ENCODE peak calls at places on chromosomes 4 and X, in five cellular contexts. X is ovary, W is K562, B is suprapubic skin, C is transverse colon. I is an unnamed sample.

GRCh38 chrX:97155809-97156208 is 272.1 kb downstream of the RPA4 start:
- DNase-seq in C (no peak), B (no peak), W (no peak), X (no peak), I (no peak)

GRCh38 chr4:64899563-64899962 is 490.3 kb upstream of the TECRL start:
- DNase-seq in W (no peak), C (no peak), B (no peak), X (no peak), I (no peak)

GRCh38 chr4:122674371-122674770 is 53.5 kb upstream of the IL21 start:
- DNase-seq in C (no peak), X (no peak), B (no peak), W (no peak), I (no peak)

GRCh38 chr4:183241322-183241640 is 78.8 kb downstream of the CLDN22 start:
- DNase-seq in C (no peak), W (peak; percentile 75), B (no peak), X (no peak), I (no peak)

GRCh38 chr4:128553665-128554515 is 255.6 kb upstream of the JADE1 start:
- DNase-seq in B (no peak), X (no peak), W (no peak), C (no peak), I (no peak)

GRCh38 chrX:68498044-68498507 is 775 bp upstream of the YIPF6 start:
- DNase-seq in B (no peak), C (no peak), W (no peak), X (no peak), I (no peak)

GRCh38 chr4:108731001-108731400 is 31.9 kb downstream of the ETNPPL start:
- DNase-seq in W (no peak), X (no peak), C (no peak), B (no peak), I (no peak)

GRCh38 chr4:184747034-184747830 is 13.3 kb upstream of the CENPU start:
- DNase-seq in B (no peak), W (peak; percentile 65), C (peak; percentile 75), X (no peak), I (no peak)

GRCh38 chrX:71622347-71623104 is 4.2 kb upstream of the CXCR3 start:
- DNase-seq in C (peak; percentile 87), W (peak; percentile 44), X (peak; percentile 80), B (peak; percentile 81), I (peak; percentile 47)

GRCh38 chrX:140762061-140762460 is 52.5 kb downstream of the LINC00632 start:
- DNase-seq in C (peak; percentile 13), X (peak; percentile 32), B (no peak), W (peak; percentile 43), I (peak; percentile 58)

GRCh38 chrX:29652484-29652883 is 562.9 kb upstream of the MAGEB2 start:
- DNase-seq in W (no peak), C (no peak), X (no peak), B (no peak), I (no peak)

GRCh38 chr4:186191266-186192067 is at the start of gene CYP4V2:
- DNase-seq in C (peak; percentile 92), W (peak; percentile 89), X (peak; percentile 82), B (peak; percentile 88), I (peak; percentile 58)

GRCh38 chrX:50402886-50403285 is 67.7 kb downstream of the DGKK start:
- DNase-seq in C (no peak), X (no peak), B (no peak), W (no peak), I (no peak)
- H3K27me3 ChIP-seq in C (no peaks in the 10 kb centered on the region), X (no peaks in the 10 kb centered on the region), B (no peaks in the 10 kb centered on the region), W (no peaks in the 10 kb centered on the region), I (no peaks in the 10 kb centered on the region)

GRCh38 chr4:8028884-8029568 is 89.4 kb upstream of the AFAP1 start:
- DNase-seq in W (no peak), C (no peak), X (no peak), B (no peak), I (no peak)

GRCh38 chr4:8030121-8030781 is 90.6 kb upstream of the AFAP1 start:
- DNase-seq in C (no peak), X (no peak), B (no peak), W (no peak), I (no peak)

GRCh38 chr4:8032381-8032780 is 92.7 kb upstream of the AFAP1 start:
- DNase-seq in C (no peak), X (no peak), W (no peak), B (no peak), I (no peak)

GRCh38 chr4:8028368-8028767 is 88.7 kb upstream of the AFAP1 start:
- DNase-seq in C (no peak), W (no peak), X (no peak), B (no peak), I (no peak)

GRCh38 chr4:8029689-8030088 is 90.0 kb upstream of the AFAP1 start:
- DNase-seq in C (no peak), W (no peak), B (no peak), X (no peak), I (no peak)
- TF ChIP-seq EP300 in C (no peak), W (no peak), B (no peak), X (no peak), I (no peak)

DNA sequence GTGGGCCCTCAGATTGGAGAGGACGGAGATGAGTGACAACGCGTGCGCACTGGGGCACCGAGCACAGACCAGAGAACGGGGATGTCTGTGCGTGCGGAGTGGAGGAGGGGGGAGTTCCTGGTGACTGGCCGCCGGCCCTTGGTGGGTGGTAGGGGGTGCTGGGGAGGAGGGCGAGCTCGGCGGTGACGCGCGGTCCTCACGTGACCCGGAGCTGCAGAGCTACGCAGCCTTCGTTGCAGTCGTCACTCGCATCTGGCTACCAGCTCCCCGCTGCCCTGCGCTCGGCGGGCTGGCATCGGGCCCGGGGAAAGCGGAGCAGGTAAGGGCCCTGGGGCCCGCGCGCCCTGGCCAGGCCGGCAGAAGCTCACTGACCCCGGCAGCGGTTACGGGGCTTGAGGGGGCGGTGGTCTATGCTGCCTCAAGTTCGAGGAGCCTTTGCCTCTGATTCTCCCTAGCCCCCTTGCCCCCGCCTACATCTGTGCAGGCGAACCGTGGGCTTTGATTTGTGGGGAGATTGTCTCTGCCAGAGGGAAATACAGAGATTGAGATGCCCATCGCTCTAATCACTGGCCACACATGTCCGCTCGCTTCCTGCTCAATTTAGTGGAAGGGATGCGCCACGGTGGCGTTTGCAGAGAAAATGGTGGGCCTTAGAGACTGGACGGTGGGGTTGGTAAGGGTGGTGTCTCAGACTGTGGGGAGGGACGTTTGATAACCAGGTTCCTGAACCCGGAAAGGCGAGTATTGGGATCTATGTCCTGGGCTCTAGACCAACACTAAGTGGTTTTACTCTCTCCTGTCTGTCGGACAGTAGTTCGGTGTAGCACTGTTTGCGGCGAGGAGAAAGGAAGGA is at the start of gene ARMCX4:
- DNase-seq in C (peak; percentile 18), X (peak; percentile 81), W (no peak), B (peak; percentile 77), I (peak; percentile 13)
- H3K4me3 ChIP-seq in C (peak within 1 kb of the TSS; percentile 46), X (peak within 1 kb of the TSS; percentile 40), W (no peak within 1 kb of the TSS), B (peak within 1 kb of the TSS; percentile 55), I (peak within 1 kb of the TSS; percentile 62)

DNA sequence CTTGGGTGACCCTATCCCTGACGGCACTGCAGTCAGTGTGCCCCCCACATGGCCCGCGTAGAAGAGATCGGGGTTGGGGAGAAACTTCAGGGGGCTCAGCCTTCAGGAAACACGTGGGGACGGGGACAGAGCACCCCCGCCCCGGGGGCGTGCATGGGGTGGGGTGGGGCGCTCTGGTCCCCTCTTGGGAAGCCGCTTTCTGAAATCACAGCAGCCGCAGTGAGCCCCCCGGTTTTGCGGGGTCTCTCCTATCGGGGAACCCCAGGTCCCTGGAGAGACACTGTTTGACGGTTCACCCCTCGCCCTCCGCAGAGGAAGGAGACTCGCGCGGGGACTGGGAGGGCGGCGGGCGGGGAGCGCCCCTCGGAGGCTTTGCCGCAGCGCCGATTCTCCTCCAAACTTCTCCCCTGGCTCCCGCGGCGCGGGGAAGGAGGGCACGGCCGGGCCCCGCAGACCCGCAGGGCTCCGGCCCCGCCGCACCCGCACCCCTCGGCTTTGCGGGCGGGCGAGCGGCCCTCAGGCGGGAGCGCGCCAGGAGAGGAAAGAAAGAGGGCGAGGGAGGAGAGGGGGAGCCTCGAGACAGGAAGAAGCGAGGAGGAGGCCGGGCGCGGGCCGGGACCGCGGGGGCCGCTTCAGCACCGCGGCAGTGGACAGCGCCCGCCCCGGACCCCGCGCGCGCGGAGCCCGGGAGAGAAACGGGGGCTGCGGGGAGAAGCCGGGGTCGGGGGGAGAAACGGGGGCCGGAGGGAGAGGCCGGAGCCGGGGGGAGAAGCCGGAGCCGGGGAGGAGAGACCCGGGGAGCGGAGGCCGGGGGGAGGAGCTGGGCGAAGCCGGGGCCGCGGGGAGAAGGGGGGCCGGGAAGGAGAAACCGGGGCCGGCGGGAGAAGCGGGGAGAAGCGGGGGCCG is 613 bp downstream of the CPLX1 start:
- DNase-seq in X (no peak), C (peak; percentile 9), B (no peak), W (peak; percentile 53), I (no peak)
- H3K27me3 ChIP-seq in X (peaks cover 12% of the 10 kb centered on the region), C (peaks cover 89% of the 10 kb centered on the region), B (peaks cover 97% of the 10 kb centered on the region), W (peaks cover 9% of the 10 kb centered on the region), I (no peaks in the 10 kb centered on the region)